ENCODE peak calls at places on chromosomes 6 and 20, in eight cellular contexts. B is EL, L is ELR, N is mucosa of gallbladder, Z is SW480, U is hypothalamus, I is progenitor cell of endocrine pancreas, C is Right ventricle myocardium superior. W is an unnamed sample.

GRCh38 chr6:39934060-39934757 is at the start of gene MOCS1:
- DNase-seq in C (peak; percentile 93), Z (no peak), I (peak; percentile 58), N (peak; percentile 80), B (peak; percentile 78), U (peak; percentile 85), L (peak; percentile 82), W (peak; percentile 68)

GRCh38 chr6:158142789-158143188 is 25.3 kb downstream of the SERAC1 start:
- DNase-seq in L (peak; percentile 81), I (no peak), B (peak; percentile 69), N (peak; percentile 68), U (no peak), Z (no peak), C (no peak), W (no peak)

GRCh38 chr20:3901028-3901746 is 12.0 kb downstream of the PANK2 start:
- DNase-seq in I (no peak), L (no peak), C (no peak), N (no peak), Z (no peak), U (no peak), B (no peak), W (no peak)

GRCh38 chr6:38671885-38672467 is 31.0 kb downstream of the GLO1 start:
- DNase-seq in L (peak; percentile 72), C (no peak), Z (peak; percentile 44), U (no peak), N (peak; percentile 18), B (peak; percentile 52), I (no peak), W (peak; percentile 65)

GRCh38 chr6:52346503-52346902 is 15.4 kb upstream of the PAQR8 start:
- DNase-seq in I (no peak), B (no peak), U (no peak), L (no peak), N (no peak), C (no peak), Z (no peak), W (no peak)

GRCh38 chr6:139303176-139303575 is 11.4 kb upstream of the TXLNB start:
- DNase-seq in C (no peak), I (no peak), B (no peak), N (no peak), Z (no peak), U (no peak), L (no peak), W (no peak)

GRCh38 chr6:35258858-35259193 is 709 bp upstream of the ZNF76 start:
- DNase-seq in Z (no peak), C (no peak), B (no peak), N (no peak), L (peak; percentile 71), I (peak; percentile 22), U (no peak), W (no peak)

GRCh38 chr6:5028301-5028700 is 24.5 kb upstream of the RPP40 start:
- DNase-seq in N (no peak), U (no peak), I (no peak), B (no peak), L (no peak), C (no peak), Z (no peak), W (no peak)

GRCh38 chr6:91606148-91606901 is 1019.5 kb upstream of the MAP3K7 start:
- DNase-seq in B (no peak), L (no peak), U (no peak), Z (no peak), C (no peak), N (no peak), I (no peak), W (no peak)

GRCh38 chr6:55794136-55794812 is 81.1 kb downstream of the BMP5 start:
- DNase-seq in B (peak; percentile 19), I (no peak), Z (no peak), U (no peak), C (no peak), N (no peak), L (peak; percentile 75), W (no peak)

GRCh38 chr20:53660078-53660909 is 66.7 kb upstream of the ZNF217 start:
- DNase-seq in I (no peak), C (peak; percentile 43), L (no peak), Z (no peak), B (no peak), N (peak; percentile 25), U (no peak), W (no peak)

GRCh38 chr6:169344651-169345050 is 91.0 kb upstream of the THBS2 start:
- DNase-seq in N (no peak), L (no peak), U (no peak), B (no peak), Z (no peak), I (no peak), C (no peak), W (no peak)

GRCh38 chr20:34458631-34459030 is 57.6 kb upstream of the DYNLRB1 start:
- DNase-seq in N (no peak), C (no peak), Z (no peak), L (peak; percentile 37), I (no peak), U (no peak), B (peak; percentile 42), W (no peak)

GRCh38 chr20:25275813-25276532 is 28.1 kb downstream of the PYGB start:
- DNase-seq in B (no peak), I (no peak), Z (no peak), N (no peak), U (no peak), L (no peak), C (peak; percentile 31), W (no peak)

GRCh38 chr20:35226126-35226774 is at the start of gene MMP24:
- DNase-seq in I (no peak), Z (no peak), N (no peak), C (no peak), U (no peak), B (no peak), L (no peak), W (no peak)

GRCh38 chr6:74551896-74552295 is 654.0 kb downstream of the COL12A1 start:
- DNase-seq in N (no peak), C (no peak), Z (no peak), U (no peak), L (no peak), B (peak; percentile 27), I (no peak), W (no peak)

GRCh38 chr6:148168856-148169255 is 173.8 kb upstream of the SASH1 start:
- DNase-seq in L (no peak), N (no peak), U (no peak), C (no peak), I (no peak), B (no peak), Z (no peak), W (no peak)

GRCh38 chr6:100116409-100117194 is 122.6 kb upstream of the MCHR2 start:
- DNase-seq in Z (peak; percentile 63), N (peak; percentile 27), C (no peak), I (peak; percentile 18), L (peak; percentile 82), U (peak; percentile 29), B (peak; percentile 81), W (peak; percentile 71)

GRCh38 chr6:100300221-100300736 is 164.4 kb downstream of the SIM1 start:
- DNase-seq in B (peak; percentile 99), N (no peak), I (no peak), C (no peak), Z (peak; percentile 87), L (peak; percentile 100), U (no peak), W (no peak)

GRCh38 chr6:63573899-63574553 is 1.7 kb downstream of the LOC128125822 start:
- DNase-seq in U (no peak), C (no peak), I (peak; percentile 20), Z (peak; percentile 73), B (peak; percentile 63), N (peak; percentile 24), L (peak; percentile 74), W (peak; percentile 92)

GRCh38 chr6:36677753-36678487 is 594 bp upstream of the CDKN1A start:
- DNase-seq in C (no peak), B (no peak), N (no peak), Z (no peak), U (no peak), L (no peak), I (no peak), W (no peak)

GRCh38 chr20:43186312-43186711 is 3.4 kb downstream of the PTPRT start:
- DNase-seq in C (no peak), I (no peak), U (no peak), B (no peak), N (no peak), L (no peak), Z (no peak), W (no peak)

GRCh38 chr6:17714879-17715860 is 8.4 kb upstream of the NUP153 start:
- DNase-seq in U (no peak), Z (peak; percentile 66), L (peak; percentile 99), I (no peak), B (peak; percentile 97), C (no peak), N (no peak), W (peak; percentile 32)

GRCh38 chr20:58389324-58389967 is 417 bp downstream of the VAPB start:
- DNase-seq in C (no peak), L (peak; percentile 64), I (peak; percentile 27), B (peak; percentile 49), N (no peak), Z (peak; percentile 47), U (peak; percentile 72), W (no peak)

GRCh38 chr6:11711644-11711993 is 67.0 kb downstream of the ADTRP start:
- DNase-seq in C (no peak), B (no peak), Z (no peak), L (no peak), N (no peak), U (no peak), I (no peak), W (no peak)

GRCh38 chr6:158849899-158850806 is 31.0 kb upstream of the EZR start:
- DNase-seq in C (no peak), Z (peak; percentile 98), U (no peak), I (no peak), N (peak; percentile 57), B (peak; percentile 97), L (peak; percentile 99), W (peak; percentile 56)

GRCh38 chr20:54084727-54085368 is 14.5 kb upstream of the BCAS1 start:
- DNase-seq in I (no peak), U (no peak), N (no peak), L (no peak), B (peak; percentile 21), C (no peak), Z (no peak), W (peak; percentile 21)

GRCh38 chr20:33401922-33402369 is 627 bp upstream of the CDK5RAP1 start:
- DNase-seq in U (no peak), N (no peak), I (no peak), B (peak; percentile 22), L (peak; percentile 35), C (no peak), Z (peak; percentile 52), W (no peak)